ENCODE peak calls at places on chromosomes 3 and 15, in five cellular contexts. D is HS-27A, P is GM06990, T is AG09309, U is breast epithelium. O is an unnamed sample.

GRCh38 chr15:61364871-61365270 is 135.8 kb upstream of the RORA start:
- DNase-seq in D (no peak), T (no peak), P (no peak), U (no peak), O (no peak)

GRCh38 chr3:127985216-127985615 is 67.0 kb upstream of the SEC61A1 start:
- DNase-seq in T (no peak), P (no peak), D (no peak), U (no peak), O (no peak)

GRCh38 chr3:10520118-10520517 is 14.7 kb upstream of the ATP2B2 start:
- DNase-seq in U (no peak), T (no peak), P (no peak), D (no peak), O (no peak)

GRCh38 chr3:59245879-59246501 is 196.2 kb upstream of the CFAP20DC start:
- DNase-seq in U (no peak), T (no peak), D (no peak), P (no peak), O (peak)

GRCh38 chr3:138081371-138082084 is 33.9 kb downstream of the DZIP1L start:
- DNase-seq in U (no peak), D (no peak), T (no peak), P (no peak), O (no peak)

GRCh38 chr15:96827981-96828380 is 497.5 kb downstream of the NR2F2 start:
- DNase-seq in T (no peak), D (no peak), P (no peak), U (no peak), O (no peak)

GRCh38 chr15:94028121-94028520 is 203.2 kb upstream of the MCTP2 start:
- DNase-seq in P (no peak), D (no peak), T (no peak), U (no peak), O (no peak)

GRCh38 chr3:107752202-107752990 is 229.6 kb downstream of the BBX start:
- DNase-seq in U (no peak), D (no peak), T (no peak), P (no peak), O (peak)

GRCh38 chr3:11529281-11529680 is 114.4 kb downstream of the VGLL4 start:
- DNase-seq in U (no peak), D (no peak), P (no peak), T (no peak), O (no peak)

GRCh38 chr3:15454965-15455364 is 27.6 kb downstream of the EAF1 start:
- DNase-seq in T (no peak), D (no peak), P (no peak), U (no peak), O (no peak)

GRCh38 chr3:140532793-140533330 is 145.0 kb upstream of the TRIM42 start:
- DNase-seq in P (no peak), U (no peak), T (no peak), D (no peak), O (no peak)

GRCh38 chr3:69425249-69425648 is 39.4 kb upstream of the FRMD4B start:
- DNase-seq in D (no peak), U (no peak), T (no peak), P (no peak), O (no peak)

GRCh38 chr15:97604673-97605072 is 355.8 kb upstream of the ARRDC4 start:
- DNase-seq in D (no peak), P (no peak), U (no peak), T (no peak), O (no peak)

GRCh38 chr3:156488771-156489170 is 66.1 kb downstream of the SSR3 start:
- DNase-seq in T (no peak), U (no peak), D (peak), P (no peak), O (no peak)

GRCh38 chr3:128385080-128385832 is 81.4 kb downstream of the DNAJB8 start:
- DNase-seq in T (peak), D (no peak), P (no peak), U (peak), O (no peak)

GRCh38 chr3:195549931-195550519 is 6.9 kb upstream of the PPP1R2 start:
- DNase-seq in U (no peak), D (no peak), T (no peak), P (peak), O (no peak)

GRCh38 chr3:115146032-115146417 is 1.1 kb downstream of the ZBTB20 start:
- DNase-seq in U (no peak), P (peak), D (peak), T (peak), O (peak)

GRCh38 chr3:188153498-188153948 is 434 bp upstream of the LPP start:
- DNase-seq in T (peak), D (peak), U (no peak), P (no peak), O (peak)

GRCh38 chr3:6526861-6527260 is 334.1 kb upstream of the GRM7 start:
- DNase-seq in T (no peak), P (no peak), U (no peak), D (no peak), O (no peak)

GRCh38 chr3:45793482-45794176 is 2.7 kb downstream of the SLC6A20 start:
- DNase-seq in P (no peak), U (no peak), D (no peak), T (no peak), O (no peak)

GRCh38 chr3:72675243-72675642 is 173.0 kb downstream of the SHQ1 start:
- DNase-seq in D (no peak), P (no peak), T (no peak), U (no peak), O (no peak)

GRCh38 chr3:33246786-33247185 is 28.2 kb upstream of the SUSD5 start:
- DNase-seq in D (no peak), P (no peak), U (no peak), T (no peak), O (no peak)

GRCh38 chr15:70324001-70324974 is 226.6 kb upstream of the TLE3 start:
- DNase-seq in U (peak), T (peak), D (no peak), P (no peak), O (no peak)

GRCh38 chr3:172225215-172225707 is 185.9 kb downstream of the FNDC3B start:
- DNase-seq in D (no peak), U (no peak), T (no peak), P (no peak), O (no peak)

GRCh38 chr15:92519709-92520108 is 126.0 kb downstream of the ST8SIA2 start:
- DNase-seq in U (no peak), T (no peak), D (no peak), P (no peak), O (no peak)

GRCh38 chr15:68696532-68697363 is 118.0 kb downstream of the CORO2B start:
- DNase-seq in U (no peak), T (no peak), P (no peak), D (no peak), O (no peak)

GRCh38 chr3:31462050-31462569 is 70.6 kb upstream of the STT3B start:
- DNase-seq in P (peak), U (no peak), T (no peak), D (no peak), O (no peak)

GRCh38 chr3:66923991-66924390 is 74.1 kb upstream of the KBTBD8 start:
- DNase-seq in P (no peak), U (no peak), T (no peak), D (no peak), O (no peak)

GRCh38 chr3:73148653-73149052 is 87.2 kb downstream of the EBLN2 start:
- DNase-seq in U (no peak), P (no peak), D (no peak), T (no peak), O (no peak)